ENCODE peak calls at places on chromosome 20, in four cellular contexts. One of them, this sample, is unnamed.

GRCh38 chr20:4041748-4042411 is 26.5 kb upstream of the RNF24 start:
- DNase-seq in NB4: peak; percentile 79
- DNase-seq in CD4-positive, alpha-beta T cell: no peak
- DNase-seq in uterus: peak; percentile 69
- DNase-seq in this sample: no peak

GRCh38 chr20:34637245-34638185 is 39.4 kb downstream of the PIGU start:
- DNase-seq in NB4: no peak
- DNase-seq in CD4-positive, alpha-beta T cell: no peak
- DNase-seq in uterus: peak; percentile 35
- DNase-seq in this sample: no peak

GRCh38 chr20:20710847-20711315 is 1.6 kb downstream of the RALGAPA2 start:
- DNase-seq in NB4: peak; percentile 88
- DNase-seq in CD4-positive, alpha-beta T cell: no peak
- DNase-seq in uterus: no peak
- DNase-seq in this sample: no peak

GRCh38 chr20:31663524-31663837 is 25.8 kb downstream of the COX4I2 start:
- DNase-seq in NB4: no peak
- DNase-seq in CD4-positive, alpha-beta T cell: no peak
- DNase-seq in uterus: no peak
- DNase-seq in this sample: no peak

GRCh38 chr20:16531485-16531884 is 41.8 kb downstream of the KIF16B start:
- DNase-seq in NB4: no peak
- DNase-seq in CD4-positive, alpha-beta T cell: no peak
- DNase-seq in uterus: no peak
- DNase-seq in this sample: no peak

GRCh38 chr20:58906894-58907293 is 54.4 kb downstream of the GNAS start:
- DNase-seq in NB4: peak; percentile 68
- DNase-seq in CD4-positive, alpha-beta T cell: no peak
- DNase-seq in uterus: no peak
- DNase-seq in this sample: no peak

GRCh38 chr20:34268851-34269668 is 27.8 kb downstream of the ASIP start:
- DNase-seq in NB4: no peak
- DNase-seq in CD4-positive, alpha-beta T cell: peak; percentile 9
- DNase-seq in uterus: peak; percentile 35
- DNase-seq in this sample: peak; percentile 41

GRCh38 chr20:9334866-9335265 is 179.5 kb upstream of the LAMP5 start:
- DNase-seq in NB4: no peak
- DNase-seq in CD4-positive, alpha-beta T cell: no peak
- DNase-seq in uterus: no peak
- DNase-seq in this sample: no peak

GRCh38 chr20:37449276-37449675 is 71.8 kb upstream of the NNAT start:
- DNase-seq in NB4: no peak
- DNase-seq in CD4-positive, alpha-beta T cell: no peak
- DNase-seq in uterus: no peak
- DNase-seq in this sample: no peak

GRCh38 chr20:21258411-21258810 is 44.7 kb upstream of the XRN2 start:
- DNase-seq in NB4: no peak
- DNase-seq in CD4-positive, alpha-beta T cell: no peak
- DNase-seq in uterus: no peak
- DNase-seq in this sample: no peak

GRCh38 chr20:15544727-15545126 is 1028.5 kb downstream of the KIF16B start:
- DNase-seq in NB4: no peak
- DNase-seq in CD4-positive, alpha-beta T cell: no peak
- DNase-seq in uterus: no peak
- DNase-seq in this sample: peak; percentile 17

GRCh38 chr20:49163696-49164095 is 24.4 kb downstream of the STAU1 start:
- DNase-seq in NB4: no peak
- DNase-seq in CD4-positive, alpha-beta T cell: no peak
- DNase-seq in uterus: no peak
- DNase-seq in this sample: no peak

GRCh38 chr20:17921774-17922173 is 46.8 kb downstream of the SNX5 start:
- DNase-seq in NB4: no peak
- DNase-seq in CD4-positive, alpha-beta T cell: no peak
- DNase-seq in uterus: no peak
- DNase-seq in this sample: no peak

GRCh38 chr20:61886721-61887658 is 178.7 kb downstream of the TAF4 start:
- DNase-seq in NB4: peak; percentile 68
- DNase-seq in CD4-positive, alpha-beta T cell: peak; percentile 5
- DNase-seq in uterus: no peak
- DNase-seq in this sample: peak; percentile 65
- TF ChIP-seq CTCF in NB4: peak; percentile 95
- TF ChIP-seq CTCF in CD4-positive, alpha-beta T cell: peak; percentile 72
- TF ChIP-seq CTCF in uterus: no peak
- TF ChIP-seq CTCF in this sample: peak; percentile 80

DNA sequence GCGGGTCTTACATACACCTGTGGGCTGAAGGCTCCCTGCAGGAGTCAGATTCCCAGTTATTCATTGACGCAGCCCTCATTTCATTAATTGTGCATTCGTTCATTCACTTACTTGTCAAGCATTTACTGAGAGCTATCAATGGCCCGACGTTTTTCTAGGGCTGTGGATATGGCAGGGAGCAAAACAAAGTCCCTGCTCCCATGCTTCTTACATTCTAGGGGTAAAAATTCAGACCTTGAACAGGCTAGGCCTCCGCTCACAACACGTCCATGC is 369 bp upstream of the NSFL1C start:
- DNase-seq in NB4: no peak
- DNase-seq in CD4-positive, alpha-beta T cell: no peak
- DNase-seq in uterus: no peak
- DNase-seq in this sample: no peak
- TF ChIP-seq CTCF in NB4: no peak
- TF ChIP-seq CTCF in CD4-positive, alpha-beta T cell: no peak
- TF ChIP-seq CTCF in uterus: no peak
- TF ChIP-seq CTCF in this sample: peak; percentile 8

GRCh38 chr20:45890997-45891983 is at the start of the genes CTSA and NEURL2:
- DNase-seq in NB4: peak; percentile 94
- DNase-seq in CD4-positive, alpha-beta T cell: peak; percentile 69
- DNase-seq in uterus: peak; percentile 92
- DNase-seq in this sample: peak; percentile 87

GRCh38 chr20:45890077-45890996 is 671 bp downstream of the NEURL2 start:
- DNase-seq in NB4: no peak
- DNase-seq in CD4-positive, alpha-beta T cell: no peak
- DNase-seq in uterus: peak; percentile 84
- DNase-seq in this sample: peak; percentile 85

GRCh38 chr20:45892828-45893500 is 1.8 kb downstream of the CTSA start:
- DNase-seq in NB4: peak; percentile 44
- DNase-seq in CD4-positive, alpha-beta T cell: no peak
- DNase-seq in uterus: no peak
- DNase-seq in this sample: no peak

GRCh38 chr20:45893831-45894230 is 2.7 kb downstream of the CTSA start:
- DNase-seq in NB4: no peak
- DNase-seq in CD4-positive, alpha-beta T cell: no peak
- DNase-seq in uterus: no peak
- DNase-seq in this sample: no peak

GRCh38 chr20:45892049-45892816 is 1.1 kb downstream of the CTSA start:
- DNase-seq in NB4: peak; percentile 72
- DNase-seq in CD4-positive, alpha-beta T cell: no peak
- DNase-seq in uterus: no peak
- DNase-seq in this sample: no peak
- TF ChIP-seq CTCF in NB4: peak; percentile 23
- TF ChIP-seq CTCF in CD4-positive, alpha-beta T cell: no peak
- TF ChIP-seq CTCF in uterus: no peak
- TF ChIP-seq CTCF in this sample: no peak

GRCh38 chr20:40606237-40606636 is 82.8 kb downstream of the MAFB start:
- DNase-seq in NB4: no peak
- DNase-seq in CD4-positive, alpha-beta T cell: no peak
- DNase-seq in uterus: no peak
- DNase-seq in this sample: no peak

GRCh38 chr20:40607927-40608326 is 81.1 kb downstream of the MAFB start:
- DNase-seq in NB4: no peak
- DNase-seq in CD4-positive, alpha-beta T cell: no peak
- DNase-seq in uterus: no peak
- DNase-seq in this sample: no peak

GRCh38 chr20:40603057-40603651 is 85.9 kb downstream of the MAFB start:
- DNase-seq in NB4: no peak
- DNase-seq in CD4-positive, alpha-beta T cell: no peak
- DNase-seq in uterus: no peak
- DNase-seq in this sample: no peak

GRCh38 chr20:40604416-40604815 is 84.6 kb downstream of the MAFB start:
- DNase-seq in NB4: no peak
- DNase-seq in CD4-positive, alpha-beta T cell: no peak
- DNase-seq in uterus: no peak
- DNase-seq in this sample: no peak

DNA sequence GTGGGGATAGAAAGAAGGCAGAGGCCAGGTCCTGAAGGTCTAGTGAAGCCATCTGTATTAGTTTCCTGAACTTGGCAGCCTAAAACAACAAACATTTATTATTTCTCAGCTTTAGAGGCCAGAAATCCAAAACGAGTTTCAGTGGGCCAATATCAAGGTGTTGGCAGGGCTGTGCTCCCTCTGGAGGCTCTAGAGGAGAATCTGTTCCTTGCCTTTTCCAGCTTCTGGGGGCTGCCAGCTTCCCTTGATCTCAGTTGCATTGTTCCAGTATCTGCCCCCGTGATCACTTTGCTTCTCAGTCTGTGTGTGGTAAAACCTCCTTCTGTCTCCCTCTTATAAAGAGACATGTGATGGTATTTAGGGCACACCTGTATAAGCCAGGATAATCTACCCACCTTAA is 82.4 kb downstream of the MAFB start:
- DNase-seq in NB4: no peak
- DNase-seq in CD4-positive, alpha-beta T cell: no peak
- DNase-seq in uterus: no peak
- DNase-seq in this sample: no peak
- TF ChIP-seq CTCF in NB4: no peak
- TF ChIP-seq CTCF in CD4-positive, alpha-beta T cell: no peak
- TF ChIP-seq CTCF in uterus: no peak
- TF ChIP-seq CTCF in this sample: no peak

GRCh38 chr20:36275011-36275410 is 31.1 kb upstream of the DLGAP4 start:
- DNase-seq in NB4: no peak
- DNase-seq in CD4-positive, alpha-beta T cell: no peak
- DNase-seq in uterus: no peak
- DNase-seq in this sample: no peak

GRCh38 chr20:36274248-36274841 is 31.8 kb upstream of the DLGAP4 start:
- DNase-seq in NB4: no peak
- DNase-seq in CD4-positive, alpha-beta T cell: no peak
- DNase-seq in uterus: no peak
- DNase-seq in this sample: no peak

GRCh38 chr20:36277546-36277945 is 28.6 kb upstream of the DLGAP4 start:
- DNase-seq in NB4: no peak
- DNase-seq in CD4-positive, alpha-beta T cell: no peak
- DNase-seq in uterus: no peak
- DNase-seq in this sample: no peak

GRCh38 chr20:36273414-36274247 is 32.5 kb upstream of the DLGAP4 start:
- DNase-seq in NB4: peak; percentile 51
- DNase-seq in CD4-positive, alpha-beta T cell: no peak
- DNase-seq in uterus: no peak
- DNase-seq in this sample: no peak

GRCh38 chr20:36275441-36276189 is 30.5 kb upstream of the DLGAP4 start:
- DNase-seq in NB4: no peak
- DNase-seq in CD4-positive, alpha-beta T cell: no peak
- DNase-seq in uterus: no peak
- DNase-seq in this sample: no peak
- TF ChIP-seq CTCF in NB4: no peak
- TF ChIP-seq CTCF in CD4-positive, alpha-beta T cell: no peak
- TF ChIP-seq CTCF in uterus: no peak
- TF ChIP-seq CTCF in this sample: no peak

GRCh38 chr20:63291811-63292210 is 1.2 kb upstream of the COL20A1 start:
- DNase-seq in NB4: no peak
- DNase-seq in CD4-positive, alpha-beta T cell: no peak
- DNase-seq in uterus: no peak
- DNase-seq in this sample: no peak
- TF ChIP-seq CTCF in NB4: no peak
- TF ChIP-seq CTCF in CD4-positive, alpha-beta T cell: no peak
- TF ChIP-seq CTCF in uterus: no peak
- TF ChIP-seq CTCF in this sample: no peak

GRCh38 chr20:54221383-54221782 is 13.5 kb downstream of the PFDN4 start:
- DNase-seq in NB4: no peak
- DNase-seq in CD4-positive, alpha-beta T cell: no peak
- DNase-seq in uterus: no peak
- DNase-seq in this sample: no peak

GRCh38 chr20:54218470-54218869 is 10.6 kb downstream of the PFDN4 start:
- DNase-seq in NB4: no peak
- DNase-seq in CD4-positive, alpha-beta T cell: no peak
- DNase-seq in uterus: no peak
- DNase-seq in this sample: no peak

GRCh38 chr20:54220722-54221121 is 12.8 kb downstream of the PFDN4 start:
- DNase-seq in NB4: no peak
- DNase-seq in CD4-positive, alpha-beta T cell: no peak
- DNase-seq in uterus: no peak
- DNase-seq in this sample: no peak

GRCh38 chr20:54217762-54218161 is 9.9 kb downstream of the PFDN4 start:
- DNase-seq in NB4: no peak
- DNase-seq in CD4-positive, alpha-beta T cell: no peak
- DNase-seq in uterus: no peak
- DNase-seq in this sample: no peak

GRCh38 chr20:54219751-54220426 is 12.0 kb downstream of the PFDN4 start:
- DNase-seq in NB4: peak; percentile 31
- DNase-seq in CD4-positive, alpha-beta T cell: no peak
- DNase-seq in uterus: no peak
- DNase-seq in this sample: no peak
- TF ChIP-seq CTCF in NB4: peak; percentile 34
- TF ChIP-seq CTCF in CD4-positive, alpha-beta T cell: peak; percentile 36
- TF ChIP-seq CTCF in uterus: peak; percentile 36
- TF ChIP-seq CTCF in this sample: peak; percentile 54